ENCODE peak calls at places on chromosome 20, in nine cellular contexts. A is neuronal stem cell; C is mucosa of descending colon; U is mesenchymal stem cell; E is ascending aorta; Q is GM23248; H is endodermal cell; W is right lobe of liver; R is effector memory CD4-positive, alpha-beta T cell. N is an unnamed sample.

GRCh38 chr20:8291873-8292272 is 159.8 kb downstream of the PLCB1 start:
- DNase-seq in A (no peak), C (no peak), U (peak; percentile 33), E (no peak), Q (peak; percentile 13), H (no peak), W (no peak), R (no peak), N (no peak)

GRCh38 chr20:58054744-58055373 is 173.6 kb downstream of the ANKRD60 start:
- DNase-seq in A (peak; percentile 30), C (peak; percentile 61), U (no peak), E (no peak), Q (peak; percentile 46), H (peak; percentile 84), W (no peak), R (no peak), N (no peak)

GRCh38 chr20:9609892-9610502 is 95.6 kb downstream of the LAMP5 start:
- DNase-seq in A (peak; percentile 84), C (no peak), U (peak; percentile 67), E (no peak), Q (peak; percentile 65), H (peak; percentile 92), W (peak; percentile 49), R (no peak), N (peak; percentile 74)

GRCh38 chr20:51339721-51340450 is 202.6 kb downstream of the NFATC2 start:
- DNase-seq in A (no peak), C (no peak), U (peak; percentile 41), E (no peak), Q (no peak), H (no peak), W (no peak), R (no peak), N (no peak)

GRCh38 chr20:57667385-57667784 is 42.4 kb downstream of the PMEPA1 start:
- DNase-seq in A (no peak), C (peak; percentile 33), U (no peak), E (no peak), Q (no peak), H (no peak), W (no peak), R (no peak), N (no peak)

GRCh38 chr20:39258253-39258652 is 296.1 kb downstream of the DHX35 start:
- DNase-seq in A (no peak), C (no peak), U (no peak), E (no peak), Q (no peak), H (no peak), W (no peak), R (no peak), N (no peak)

GRCh38 chr20:60986757-60987156 is 265.3 kb upstream of the CDH4 start:
- DNase-seq in A (no peak), C (no peak), U (no peak), E (no peak), Q (no peak), H (no peak), W (no peak), R (no peak), N (no peak)

GRCh38 chr20:57672164-57672563 is 37.7 kb downstream of the PMEPA1 start:
- DNase-seq in A (no peak), C (no peak), U (no peak), E (peak; percentile 63), Q (peak; percentile 86), H (no peak), W (no peak), R (no peak), N (peak; percentile 42)

GRCh38 chr20:50550531-50550930 is 40.3 kb downstream of the PTPN1 start:
- DNase-seq in A (no peak), C (no peak), U (peak; percentile 45), E (no peak), Q (no peak), H (no peak), W (no peak), R (no peak), N (no peak)

GRCh38 chr20:41617059-41617921 is 887 bp downstream of the CHD6 start:
- DNase-seq in A (peak; percentile 30), C (peak; percentile 63), U (peak; percentile 56), E (no peak), Q (peak; percentile 74), H (peak; percentile 69), W (peak; percentile 63), R (peak; percentile 42), N (peak; percentile 54)

GRCh38 chr20:4130404-4131189 is 115.2 kb upstream of the RNF24 start:
- DNase-seq in A (no peak), C (no peak), U (peak; percentile 73), E (no peak), Q (peak; percentile 80), H (no peak), W (no peak), R (no peak), N (no peak)

DNA sequence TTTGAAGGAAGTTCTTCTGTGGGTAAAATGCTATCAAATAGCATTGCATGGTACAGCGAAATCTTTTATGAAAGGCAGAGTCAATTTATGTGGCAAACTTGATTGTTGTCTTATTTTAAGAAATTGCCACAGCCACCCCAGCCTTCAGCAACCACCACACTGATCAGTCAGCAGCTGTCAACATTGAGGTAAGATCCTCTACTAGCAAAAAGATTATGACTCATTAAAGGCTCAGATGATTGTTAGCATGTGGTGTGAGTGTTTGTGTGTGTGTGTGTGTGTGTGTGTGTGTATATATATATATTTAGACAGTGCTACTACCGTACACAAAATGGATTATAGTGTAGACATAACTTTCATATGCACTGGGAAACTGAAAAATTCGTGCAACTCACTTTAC is 27.8 kb downstream of the LRRN4 start:
- DNase-seq in A (no peak), C (no peak), U (peak; percentile 65), E (no peak), Q (peak; percentile 40), H (no peak), W (no peak), R (no peak), N (no peak)
- H3K36me3 ChIP-seq in A (peaks cover 12% of the 10 kb centered on the region), C (no peaks in the 10 kb centered on the region), U (peaks cover 15% of the 10 kb centered on the region), E (peaks cover 16% of the 10 kb centered on the region), Q (peaks cover 30% of the 10 kb centered on the region), H (peaks cover 70% of the 10 kb centered on the region), W (no peaks in the 10 kb centered on the region), R (peaks cover 23% of the 10 kb centered on the region), N (no peaks in the 10 kb centered on the region)

DNA sequence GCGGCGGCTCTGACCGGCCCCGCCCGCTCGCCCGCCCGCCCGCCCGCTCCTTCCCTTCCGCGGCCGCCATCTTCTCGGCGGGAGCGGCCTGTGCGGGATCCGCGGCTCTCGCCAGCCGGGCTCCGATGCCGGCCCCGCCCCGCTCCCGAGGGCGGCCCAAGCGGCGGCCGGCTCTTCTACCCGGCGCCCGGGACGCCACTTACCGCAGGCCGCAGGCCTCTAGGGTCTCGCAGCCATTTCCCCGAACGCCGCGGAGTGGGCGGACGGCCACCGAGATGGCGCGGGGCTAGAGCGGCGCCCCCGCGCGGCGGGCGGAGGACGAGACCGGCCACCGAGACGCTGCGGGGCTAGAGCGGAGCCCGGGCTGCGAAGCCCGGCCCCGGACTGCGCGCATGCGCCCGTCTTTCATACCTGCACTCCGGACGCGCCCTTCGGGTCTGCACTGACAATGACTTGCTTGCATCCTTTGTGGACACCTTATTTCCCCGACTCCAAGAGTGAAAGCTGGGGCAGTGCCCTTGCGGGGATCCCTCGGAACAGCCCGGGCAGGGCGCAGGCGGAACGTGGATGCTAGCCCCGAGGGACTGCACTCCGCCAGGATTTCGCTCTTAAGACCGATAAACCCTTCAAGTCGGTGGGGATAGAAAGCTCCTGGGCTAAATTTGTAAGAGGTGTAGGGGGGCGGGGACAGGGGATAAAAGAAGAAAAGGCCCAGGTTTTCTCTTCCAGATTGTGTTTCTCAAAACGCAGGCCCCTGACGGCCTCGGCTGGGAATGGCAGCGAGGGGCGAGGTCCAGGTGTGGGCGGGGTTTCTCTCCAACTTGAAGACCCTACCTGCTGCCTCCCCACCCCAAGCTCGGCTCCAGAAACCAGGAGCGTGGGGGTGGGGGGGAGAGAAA is at the start of gene DIDO1:
- DNase-seq in A (peak; percentile 86), C (peak; percentile 95), U (peak; percentile 80), E (peak; percentile 52), Q (peak; percentile 92), H (peak; percentile 93), W (peak; percentile 94), R (peak; percentile 84), N (peak; percentile 87)
- H3K4me1 ChIP-seq in A (peaks cover 25% of the 10 kb centered on the region), C (peaks cover 54% of the 10 kb centered on the region), U (peaks cover 30% of the 10 kb centered on the region), E (peaks cover 63% of the 10 kb centered on the region), Q (peaks cover 48% of the 10 kb centered on the region), H (peaks cover 9% of the 10 kb centered on the region), W (peaks cover 65% of the 10 kb centered on the region), R (peaks cover 61% of the 10 kb centered on the region), N (peaks cover 71% of the 10 kb centered on the region)

GRCh38 chr20:63130654-63131577 is 85.0 kb downstream of the YTHDF1 start:
- DNase-seq in A (no peak), C (peak; percentile 44), U (no peak), E (no peak), Q (no peak), H (peak; percentile 36), W (peak; percentile 33), R (no peak), N (no peak)
- H3K4me3 ChIP-seq in A (no peak overlapping the region), C (no peak overlapping the region), U (no peak overlapping the region), E (no peak overlapping the region), Q (no peak overlapping the region), H (no peak overlapping the region), W (no peak overlapping the region), R (no peak overlapping the region), N (no peak overlapping the region)

GRCh38 chr20:32610897-32611218 is 25.7 kb upstream of the NOL4L start:
- DNase-seq in A (no peak), C (no peak), U (no peak), E (no peak), Q (no peak), H (peak; percentile 50), W (no peak), R (no peak), N (no peak)

GRCh38 chr20:32608664-32609015 is 23.5 kb upstream of the NOL4L start:
- DNase-seq in A (no peak), C (no peak), U (no peak), E (no peak), Q (no peak), H (no peak), W (no peak), R (no peak), N (no peak)

GRCh38 chr20:32611286-32611685 is 26.2 kb upstream of the NOL4L start:
- DNase-seq in A (no peak), C (no peak), U (no peak), E (no peak), Q (no peak), H (no peak), W (no peak), R (no peak), N (no peak)

GRCh38 chr20:32609371-32609773 is 24.2 kb upstream of the NOL4L start:
- DNase-seq in A (no peak), C (no peak), U (no peak), E (no peak), Q (no peak), H (no peak), W (no peak), R (no peak), N (no peak)

DNA sequence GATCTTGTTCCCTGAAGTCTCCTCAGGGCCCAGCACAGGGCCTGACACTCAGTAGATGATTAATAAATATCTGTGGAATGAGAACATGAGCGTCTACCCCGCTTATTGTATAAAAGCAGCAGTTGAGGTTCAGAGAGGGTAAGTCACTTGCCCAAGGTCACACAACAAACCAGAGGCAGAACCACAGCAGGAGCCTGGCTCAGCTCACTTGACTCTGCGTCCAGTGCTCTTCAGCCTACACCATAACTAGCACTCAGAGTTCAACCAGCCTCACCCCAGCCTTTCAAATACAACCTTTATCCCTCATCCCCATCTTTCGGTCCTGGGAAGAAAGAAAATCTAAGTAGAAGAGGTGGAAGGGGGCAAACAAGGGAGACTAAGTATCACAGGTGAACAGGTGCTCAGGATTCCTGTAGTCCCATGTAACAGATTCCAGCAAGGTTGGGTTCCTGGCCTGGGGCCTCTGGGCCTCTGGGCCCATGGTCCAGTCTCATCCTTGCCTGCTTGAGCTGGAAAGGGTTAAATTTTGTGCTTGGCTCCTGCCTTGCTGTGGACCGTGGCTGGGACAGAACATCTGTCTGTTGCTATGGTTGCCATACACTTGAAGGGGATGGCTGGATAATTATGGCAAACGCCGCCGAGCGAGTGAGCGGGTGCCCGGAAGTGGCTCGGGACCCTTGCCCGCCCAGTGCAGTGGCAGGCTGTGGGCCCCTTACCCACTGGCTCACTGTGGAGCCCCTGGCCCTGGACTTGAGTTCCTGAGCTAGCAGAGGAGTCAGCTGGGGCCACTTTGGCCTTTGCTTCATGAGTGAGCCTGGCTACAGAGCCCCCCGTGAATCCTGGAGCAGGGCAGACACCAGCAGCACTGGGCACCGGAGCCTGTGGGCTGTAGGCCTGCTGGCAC is 25.1 kb upstream of the NOL4L start:
- DNase-seq in A (no peak), C (no peak), U (no peak), E (no peak), Q (no peak), H (no peak), W (no peak), R (no peak), N (no peak)
- H3K36me3 ChIP-seq in A (no peaks in the 10 kb centered on the region), C (no peaks in the 10 kb centered on the region), U (no peaks in the 10 kb centered on the region), E (no peaks in the 10 kb centered on the region), Q (no peaks in the 10 kb centered on the region), H (no peaks in the 10 kb centered on the region), W (no peaks in the 10 kb centered on the region), R (no peaks in the 10 kb centered on the region), N (no peaks in the 10 kb centered on the region)